ENCODE peak calls at places on chromosomes 4 and X, in seven cellular contexts. H is HFF-Myc; A is activated CD4-positive, alpha-beta T cell treated with anti-CD3 and anti-CD28 coated beads for 36 hours; M is germinal center; P is neural crest cell; K is head of caudate nucleus; S is heart left ventricle. R is an unnamed sample.

GRCh38 chr4:182380701-182381295 is 137.6 kb downstream of the TENM3 start:
- DNase-seq in A (no peak), M (no peak), K (no peak), H (no peak), P (no peak), S (no peak), R (no peak)

GRCh38 chrX:40845331-40845911 is 110.1 kb upstream of the MED14 start:
- DNase-seq in A (no peak), S (peak), M (no peak), P (no peak), H (peak), K (no peak), R (peak)

GRCh38 chr4:9894604-9895361 is 113.3 kb downstream of the DRD5 start:
- DNase-seq in K (no peak), S (no peak), P (no peak), M (no peak), H (no peak), A (no peak), R (no peak)

GRCh38 chr4:117085185-117085701 is at the start of gene TRAM1L1:
- DNase-seq in S (peak), H (peak), M (peak), A (peak), K (peak), P (peak), R (peak)

GRCh38 chr4:165361804-165362203 is 17.0 kb upstream of the CPE start:
- DNase-seq in H (no peak), P (no peak), S (no peak), A (no peak), M (no peak), K (no peak), R (no peak)

GRCh38 chr4:40194602-40195161 is 2.1 kb upstream of the RHOH start:
- DNase-seq in A (peak), H (no peak), K (no peak), P (no peak), S (no peak), M (peak), R (peak)

GRCh38 chrX:111372065-111372464 is 39.9 kb downstream of the DCX start:
- DNase-seq in K (no peak), H (no peak), M (no peak), A (no peak), P (no peak), S (no peak), R (no peak)

GRCh38 chr4:11805837-11806236 is 377.1 kb upstream of the HS3ST1 start:
- DNase-seq in A (no peak), P (no peak), M (no peak), S (no peak), K (no peak), H (no peak), R (no peak)